ENCODE peak calls at places on chromosome 21, in five cellular contexts. T, J, N, D and F are unnamed samples.

GRCh38 chr21:28687571-28687970 is 305.1 kb downstream of the LTN1 start:
- DNase-seq in T (no peak), J (no peak), N (no peak), D (no peak), F (no peak)

GRCh38 chr21:37445228-37445627 is 78.7 kb downstream of the DYRK1A start:
- DNase-seq in T (no peak), J (no peak), N (peak; percentile 59), D (no peak), F (no peak)

GRCh38 chr21:14215971-14216621 is at the start of gene RBM11:
- DNase-seq in T (peak; percentile 52), J (peak; percentile 65), N (peak; percentile 44), D (peak; percentile 8), F (peak; percentile 78)

GRCh38 chr21:34154878-34155277 is 81.5 kb downstream of the MRPS6 start:
- DNase-seq in T (no peak), J (no peak), N (no peak), D (no peak), F (no peak)

GRCh38 chr21:28464095-28464494 is 528.6 kb downstream of the LTN1 start:
- DNase-seq in T (no peak), J (no peak), N (no peak), D (no peak), F (no peak)

GRCh38 chr21:36429672-36430546 is 44.7 kb downstream of the CHAF1B start:
- DNase-seq in T (peak; percentile 35), J (peak; percentile 51), N (peak; percentile 100), D (peak; percentile 98), F (peak; percentile 77)

GRCh38 chr21:41754481-41754891 is 12.4 kb downstream of the RIPK4 start:
- DNase-seq in T (no peak), J (no peak), N (no peak), D (no peak), F (no peak)

GRCh38 chr21:21412096-21412495 is 413.9 kb downstream of the NCAM2 start:
- DNase-seq in T (no peak), J (no peak), N (no peak), D (no peak), F (no peak)

GRCh38 chr21:45974073-45975016 is 7.2 kb upstream of the COL6A1 start:
- DNase-seq in T (no peak), J (no peak), N (peak; percentile 60), D (peak; percentile 94), F (peak; percentile 16)

GRCh38 chr21:42818328-42818749 is 61.0 kb downstream of the WDR4 start:
- DNase-seq in T (no peak), J (peak; percentile 28), N (peak; percentile 48), D (peak; percentile 47), F (peak; percentile 50)

GRCh38 chr21:46603228-46603627 is 1.7 kb downstream of the S100B start:
- DNase-seq in T (no peak), J (no peak), N (no peak), D (no peak), F (no peak)

GRCh38 chr21:44399151-44399954 is 45.9 kb downstream of the TRPM2 start:
- DNase-seq in T (no peak), J (no peak), N (no peak), D (no peak), F (no peak)

GRCh38 chr21:39952265-39952664 is 85.0 kb downstream of the PCP4 start:
- DNase-seq in T (no peak), J (no peak), N (no peak), D (no peak), F (no peak)

GRCh38 chr21:35303085-35303484 is 254.0 kb upstream of the RUNX1 start:
- DNase-seq in T (no peak), J (no peak), N (peak; percentile 95), D (peak; percentile 35), F (no peak)

GRCh38 chr21:38628426-38628825 is 130.1 kb upstream of the ERG start:
- DNase-seq in T (no peak), J (no peak), N (no peak), D (no peak), F (no peak)

GRCh38 chr21:27421654-27422053 is 454.8 kb upstream of the ADAMTS5 start:
- DNase-seq in T (no peak), J (no peak), N (no peak), D (no peak), F (no peak)

GRCh38 chr21:43884012-43884860 is 19.2 kb downstream of the AGPAT3 start:
- DNase-seq in T (no peak), J (no peak), N (peak; percentile 31), D (no peak), F (no peak)

GRCh38 chr21:31235671-31236450 is 108.2 kb downstream of the TIAM1 start:
- DNase-seq in T (no peak), J (no peak), N (peak; percentile 53), D (no peak), F (no peak)

GRCh38 chr21:41426656-41427311 is 745 bp downstream of the MX1 start:
- DNase-seq in T (no peak), J (no peak), N (no peak), D (peak; percentile 27), F (no peak)

GRCh38 chr21:45877821-45878469 is 103.6 kb upstream of the COL6A1 start:
- DNase-seq in T (no peak), J (no peak), N (no peak), D (peak; percentile 52), F (no peak)

GRCh38 chr21:41741253-41742072 is 25.4 kb downstream of the RIPK4 start:
- DNase-seq in T (no peak), J (no peak), N (no peak), D (no peak), F (no peak)

GRCh38 chr21:45304945-45305344 is 17.2 kb upstream of the POFUT2 start:
- DNase-seq in T (no peak), J (no peak), N (no peak), D (no peak), F (no peak)

GRCh38 chr21:45259206-45259795 is 28.4 kb downstream of the POFUT2 start:
- DNase-seq in T (no peak), J (no peak), N (no peak), D (no peak), F (no peak)

GRCh38 chr21:17003221-17003620 is 509.6 kb upstream of the CXADR start:
- DNase-seq in T (no peak), J (no peak), N (peak; percentile 55), D (no peak), F (no peak)

GRCh38 chr21:25402134-25402957 is 204.9 kb downstream of the MRPL39 start:
- DNase-seq in T (no peak), J (no peak), N (no peak), D (no peak), F (no peak)

GRCh38 chr21:46080171-46081021 is 17.5 kb upstream of the COL6A2 start:
- DNase-seq in T (no peak), J (no peak), N (no peak), D (no peak), F (no peak)

GRCh38 chr21:39003982-39004775 is 179.1 kb downstream of the PSMG1 start:
- DNase-seq in T (no peak), J (no peak), N (no peak), D (peak; percentile 83), F (no peak)

GRCh38 chr21:45590246-45590725 is 48.0 kb upstream of the SLC19A1 start:
- DNase-seq in T (peak; percentile 42), J (peak; percentile 70), N (peak; percentile 71), D (peak; percentile 36), F (peak; percentile 80)

GRCh38 chr21:28442624-28443023 is 550.1 kb downstream of the LTN1 start:
- DNase-seq in T (no peak), J (no peak), N (peak; percentile 89), D (no peak), F (no peak)

GRCh38 chr21:41350436-41351155 is 11.2 kb upstream of the MX2 start:
- DNase-seq in T (no peak), J (no peak), N (no peak), D (no peak), F (no peak)

GRCh38 chr21:34582506-34583150 is 32.3 kb downstream of the RCAN1 start:
- DNase-seq in T (no peak), J (no peak), N (peak; percentile 62), D (peak; percentile 67), F (no peak)

GRCh38 chr21:43894206-43894577 is 29.2 kb downstream of the AGPAT3 start:
- DNase-seq in T (no peak), J (no peak), N (no peak), D (no peak), F (no peak)

GRCh38 chr21:39885119-39885848 is 18.0 kb downstream of the PCP4 start:
- DNase-seq in T (no peak), J (no peak), N (no peak), D (no peak), F (no peak)

GRCh38 chr21:32524010-32524719 is 61.2 kb downstream of the TCP10L start:
- DNase-seq in T (no peak), J (no peak), N (peak; percentile 65), D (peak; percentile 40), F (no peak)

GRCh38 chr21:37257526-37257966 is 9.6 kb downstream of the VPS26C start:
- DNase-seq in T (no peak), J (no peak), N (peak; percentile 51), D (peak; percentile 27), F (peak; percentile 21)

GRCh38 chr21:44760376-44760775 is 41.2 kb downstream of the UBE2G2 start:
- DNase-seq in T (no peak), J (no peak), N (no peak), D (no peak), F (no peak)

GRCh38 chr21:29777155-29777554 is 162.6 kb downstream of the GRIK1 start:
- DNase-seq in T (no peak), J (no peak), N (no peak), D (no peak), F (no peak)

GRCh38 chr21:38089763-38090046 is 167.1 kb upstream of the KCNJ15 start:
- DNase-seq in T (no peak), J (no peak), N (no peak), D (no peak), F (no peak)

GRCh38 chr21:15003463-15004135 is 61.2 kb downstream of the NRIP1 start:
- DNase-seq in T (no peak), J (no peak), N (no peak), D (no peak), F (no peak)